ENCODE peak calls at places on chromosomes 16 and 17, in four cellular contexts. U is stimulated activated effector memory CD8-positive, alpha-beta T cell treated with anti-CD3 and anti-CD28 coated beads, Interleukin-12 subunit alpha, Interleukin-12 subunit beta, amount 100 ng/mL, for 72 hours; Z is HFFc6; S is activated CD4-positive, alpha-beta T cell treated with anti-CD3 and anti-CD28 coated beads, Interleukin-2, amount 50 U/mL, for 1 hour. G is an unnamed sample.
A peak's percentile ranks its signal among the peaks of the same experiment; 100 is the strongest.

GRCh38 chr16:78443300-78443604 is 343.8 kb downstream of the WWOX start:
- DNase-seq in U (no peak), Z (no peak), S (no peak), G (no peak)

GRCh38 chr16:66536525-66536924 is 13.4 kb downstream of the TK2 start:
- DNase-seq in U (no peak), Z (no peak), S (no peak), G (no peak)

GRCh38 chr16:87842209-87842869 is 27.0 kb downstream of the SLC7A5 start:
- DNase-seq in U (no peak), Z (no peak), S (no peak), G (no peak)

GRCh38 chr17:1229891-1230571 is 40.2 kb upstream of the BHLHA9 start:
- DNase-seq in U (no peak), Z (no peak), S (no peak), G (no peak)

GRCh38 chr16:1556254-1556653 is 22.8 kb downstream of the TMEM204 start:
- DNase-seq in U (no peak), Z (no peak), S (no peak), G (no peak)

GRCh38 chr17:20087538-20088250 is 78.5 kb downstream of the SPECC1 start:
- DNase-seq in U (no peak), Z (no peak), S (no peak), G (no peak)

GRCh38 chr16:49696414-49697101 is 159.4 kb downstream of the ZNF423 start:
- DNase-seq in U (no peak), Z (no peak), S (no peak), G (no peak)

GRCh38 chr17:72984145-72984924 is 108.2 kb downstream of the SLC39A11 start:
- DNase-seq in U (no peak), Z (peak; percentile 81), S (no peak), G (peak; percentile 97)

GRCh38 chr16:23948949-23949392 is 113.2 kb downstream of the PRKCB start:
- DNase-seq in U (peak; percentile 62), Z (no peak), S (peak; percentile 58), G (no peak)

GRCh38 chr17:37111329-37111728 is 162.6 kb downstream of the AATF start:
- DNase-seq in U (no peak), Z (no peak), S (no peak), G (no peak)

GRCh38 chr16:87203060-87203656 is 114.0 kb downstream of the C16orf95 start:
- DNase-seq in U (peak; percentile 80), Z (peak; percentile 68), S (peak; percentile 21), G (peak; percentile 80)

GRCh38 chr17:34285304-34285792 is at the start of gene CCL11:
- DNase-seq in U (no peak), Z (no peak), S (no peak), G (no peak)

GRCh38 chr16:284204-285120 is 1.5 kb downstream of the PDIA2 start:
- DNase-seq in U (no peak), Z (no peak), S (no peak), G (no peak)

GRCh38 chr16:87317766-87318121 is 552 bp upstream of the C16orf95 start:
- DNase-seq in U (no peak), Z (peak; percentile 46), S (no peak), G (no peak)

GRCh38 chr16:29784901-29785500 is 5.5 kb upstream of the KIF22 start:
- DNase-seq in U (peak; percentile 85), Z (no peak), S (peak; percentile 79), G (no peak)

GRCh38 chr16:807345-808251 is 7.1 kb upstream of the GNG13 start:
- DNase-seq in U (peak; percentile 90), Z (peak; percentile 90), S (peak; percentile 77), G (peak; percentile 69)

GRCh38 chr17:66715745-66716156 is 119.2 kb upstream of the CACNG5 start:
- DNase-seq in U (no peak), Z (peak; percentile 76), S (no peak), G (peak; percentile 41)